ENCODE peak calls at places on chromosomes 6 and 20, in eight cellular contexts. Y is kidney epithelial cell; A is CD4-positive, alpha-beta T cell; H is lower lobe of right lung; K is hepatocyte; O is astrocyte; Q is brain microvascular endothelial cell; R is GM23338. M is an unnamed sample.

GRCh38 chr6:11208267-11208666 is 24.2 kb downstream of the NEDD9 start:
- DNase-seq in Y (no peak), A (no peak), H (no peak), K (no peak), O (no peak), Q (no peak), R (no peak), M (no peak)

GRCh38 chr6:44373051-44373450 is 14.5 kb upstream of the CDC5L start:
- DNase-seq in Y (no peak), A (no peak), H (no peak), K (no peak), O (no peak), Q (no peak), R (no peak), M (no peak)

GRCh38 chr20:36036688-36037087 is 68.3 kb downstream of the CNBD2 start:
- DNase-seq in Y (no peak), A (no peak), H (no peak), K (no peak), O (no peak), Q (no peak), R (no peak), M (no peak)

GRCh38 chr6:141925001-141925400 is 207.7 kb upstream of the GJE1 start:
- DNase-seq in Y (no peak), A (no peak), H (no peak), K (no peak), O (peak), Q (no peak), R (no peak), M (no peak)

GRCh38 chr6:116616757-116617093 is 446 bp downstream of the RSPH4A start:
- DNase-seq in Y (no peak), A (peak), H (no peak), K (peak), O (no peak), Q (no peak), R (peak), M (no peak)

GRCh38 chr6:142851601-142852000 is 93.4 kb downstream of the HIVEP2 start:
- DNase-seq in Y (no peak), A (no peak), H (no peak), K (no peak), O (no peak), Q (no peak), R (no peak), M (no peak)

GRCh38 chr20:36010745-36011326 is 42.4 kb downstream of the CNBD2 start:
- DNase-seq in Y (no peak), A (no peak), H (no peak), K (no peak), O (no peak), Q (no peak), R (no peak), M (no peak)

GRCh38 chr20:57622579-57623381 is 2.6 kb upstream of the ZBP1 start:
- DNase-seq in Y (peak), A (peak), H (peak), K (peak), O (peak), Q (peak), R (peak), M (peak)

GRCh38 chr6:83183082-83183828 is 9.8 kb downstream of the PGM3 start:
- DNase-seq in Y (peak), A (no peak), H (no peak), K (peak), O (peak), Q (peak), R (no peak), M (peak)

GRCh38 chr6:142941018-142941417 is 4.0 kb downstream of the HIVEP2 start:
- DNase-seq in Y (no peak), A (no peak), H (no peak), K (no peak), O (no peak), Q (no peak), R (no peak), M (no peak)

GRCh38 chr20:7490288-7490687 is 450.0 kb downstream of the HAO1 start:
- DNase-seq in Y (no peak), A (no peak), H (no peak), K (no peak), O (peak), Q (no peak), R (no peak), M (no peak)

GRCh38 chr20:45826381-45827019 is 612 bp downstream of the TNNC2 start:
- DNase-seq in Y (no peak), A (no peak), H (no peak), K (no peak), O (no peak), Q (peak), R (no peak), M (no peak)

GRCh38 chr6:143140767-143141166 is 80.1 kb downstream of the AIG1 start:
- DNase-seq in Y (no peak), A (no peak), H (no peak), K (no peak), O (no peak), Q (no peak), R (no peak), M (no peak)

GRCh38 chr6:40536442-40536841 is 50.7 kb downstream of the LRFN2 start:
- DNase-seq in Y (no peak), A (no peak), H (no peak), K (peak), O (no peak), Q (no peak), R (peak), M (no peak)

GRCh38 chr6:71509142-71509541 is 220.5 kb downstream of the OGFRL1 start:
- DNase-seq in Y (no peak), A (no peak), H (no peak), K (no peak), O (no peak), Q (no peak), R (no peak), M (no peak)

GRCh38 chr6:41736800-41737555 is 1.6 kb upstream of the TFEB start:
- DNase-seq in Y (no peak), A (no peak), H (peak), K (no peak), O (no peak), Q (no peak), R (no peak), M (no peak)

GRCh38 chr6:118509009-118509617 is 39.0 kb upstream of the PLN start:
- DNase-seq in Y (no peak), A (no peak), H (no peak), K (peak), O (peak), Q (peak), R (peak), M (no peak)

GRCh38 chr6:30877419-30878262 is 6.7 kb upstream of the DDR1 start:
- DNase-seq in Y (no peak), A (peak), H (peak), K (peak), O (peak), Q (peak), R (peak), M (peak)

GRCh38 chr6:34346175-34347119 is 46.0 kb downstream of the NUDT3 start:
- DNase-seq in Y (no peak), A (no peak), H (no peak), K (no peak), O (no peak), Q (no peak), R (no peak), M (no peak)

GRCh38 chr6:151721141-151721540 is 86.3 kb upstream of the ESR1 start:
- DNase-seq in Y (no peak), A (no peak), H (no peak), K (no peak), O (no peak), Q (no peak), R (no peak), M (no peak)

GRCh38 chr20:61934716-61935530 is 130.8 kb downstream of the TAF4 start:
- DNase-seq in Y (no peak), A (no peak), H (peak), K (no peak), O (peak), Q (no peak), R (no peak), M (no peak)

GRCh38 chr6:166237611-166238010 is 70.0 kb upstream of the TBXT start:
- DNase-seq in Y (no peak), A (no peak), H (no peak), K (no peak), O (peak), Q (no peak), R (no peak), M (no peak)

GRCh38 chr20:3218307-3218988 is 9.2 kb downstream of the ITPA start:
- DNase-seq in Y (no peak), A (peak), H (peak), K (peak), O (no peak), Q (no peak), R (peak), M (no peak)

GRCh38 chr20:49990310-49990720 is 7.5 kb downstream of the SNAI1 start:
- DNase-seq in Y (no peak), A (no peak), H (no peak), K (no peak), O (peak), Q (no peak), R (peak), M (no peak)

GRCh38 chr6:132082421-132082820 is 131.2 kb upstream of the CCN2 start:
- DNase-seq in Y (no peak), A (no peak), H (no peak), K (no peak), O (no peak), Q (no peak), R (no peak), M (no peak)

GRCh38 chr6:84738996-84739865 is 25.2 kb downstream of the TBX18 start:
- DNase-seq in Y (no peak), A (no peak), H (no peak), K (no peak), O (no peak), Q (no peak), R (no peak), M (no peak)

GRCh38 chr6:157845493-157846259 is 22.6 kb downstream of the SNX9 start:
- DNase-seq in Y (no peak), A (no peak), H (no peak), K (no peak), O (peak), Q (no peak), R (no peak), M (no peak)

GRCh38 chr20:45963059-45964011 is 8.7 kb downstream of the ZNF335 start:
- DNase-seq in Y (peak), A (no peak), H (peak), K (peak), O (no peak), Q (peak), R (peak), M (no peak)

GRCh38 chr6:31639449-31639861 is 13.0 kb downstream of the BAG6 start:
- DNase-seq in Y (no peak), A (no peak), H (no peak), K (no peak), O (peak), Q (peak), R (no peak), M (no peak)

GRCh38 chr20:31849306-31849930 is 4.0 kb upstream of the FOXS1 start:
- DNase-seq in Y (no peak), A (no peak), H (no peak), K (no peak), O (no peak), Q (no peak), R (peak), M (no peak)

GRCh38 chr6:41634657-41635056 is 3.6 kb upstream of the MDFI start:
- DNase-seq in Y (no peak), A (no peak), H (peak), K (peak), O (peak), Q (no peak), R (peak), M (no peak)

GRCh38 chr6:11294263-11294662 is 61.8 kb upstream of the NEDD9 start:
- DNase-seq in Y (no peak), A (no peak), H (no peak), K (no peak), O (no peak), Q (no peak), R (no peak), M (no peak)

GRCh38 chr20:52496191-52496590 is 304.6 kb upstream of the ZFP64 start:
- DNase-seq in Y (no peak), A (no peak), H (no peak), K (no peak), O (no peak), Q (no peak), R (no peak), M (no peak)

GRCh38 chr20:52494244-52494643 is 302.7 kb upstream of the ZFP64 start:
- DNase-seq in Y (peak), A (peak), H (no peak), K (peak), O (peak), Q (peak), R (no peak), M (peak)

GRCh38 chr20:52493177-52493711 is 301.7 kb upstream of the ZFP64 start:
- DNase-seq in Y (peak), A (no peak), H (no peak), K (peak), O (peak), Q (no peak), R (no peak), M (peak)

DNA sequence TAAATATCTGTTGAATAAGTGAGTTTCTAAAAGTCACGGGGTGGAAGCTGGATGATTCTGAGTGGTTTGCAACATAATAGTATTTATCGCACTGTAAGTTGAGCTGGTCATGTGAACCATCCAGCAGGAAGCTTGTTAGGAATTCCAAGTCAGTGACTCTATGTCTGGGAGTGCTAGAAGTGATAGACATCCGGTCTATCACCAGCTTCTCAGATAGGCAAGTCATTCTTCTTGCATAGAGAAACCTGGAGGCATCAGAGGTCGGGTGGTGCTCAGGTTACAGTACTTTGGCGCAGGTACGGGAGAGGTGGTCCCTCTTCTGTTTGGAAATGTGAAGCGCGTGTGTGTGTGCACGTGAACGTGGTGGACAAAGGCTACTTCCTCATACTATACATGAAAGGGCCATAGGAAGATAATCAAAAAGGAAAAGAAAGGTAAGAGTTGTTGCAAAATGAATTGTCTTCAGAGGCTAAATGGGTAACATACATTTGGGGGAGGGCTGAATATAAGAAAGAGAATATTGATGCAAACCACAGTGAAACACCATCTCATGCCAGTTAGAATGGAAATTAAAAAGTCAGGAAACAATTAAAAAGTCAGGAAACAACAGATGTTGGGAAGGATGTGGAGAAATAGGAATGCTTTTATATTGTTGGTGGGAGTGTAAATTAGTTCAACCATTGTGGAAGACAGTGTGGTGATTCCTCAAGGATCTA is 299.3 kb upstream of the ZFP64 start:
- DNase-seq in Y (peak), A (no peak), H (no peak), K (peak), O (peak), Q (peak), R (no peak), M (no peak)
- TF ChIP-seq CTCF in Y (no peak), A (no peak), H (no peak), K (no peak), O (no peak), Q (no peak), R (no peak), M (no peak)

DNA sequence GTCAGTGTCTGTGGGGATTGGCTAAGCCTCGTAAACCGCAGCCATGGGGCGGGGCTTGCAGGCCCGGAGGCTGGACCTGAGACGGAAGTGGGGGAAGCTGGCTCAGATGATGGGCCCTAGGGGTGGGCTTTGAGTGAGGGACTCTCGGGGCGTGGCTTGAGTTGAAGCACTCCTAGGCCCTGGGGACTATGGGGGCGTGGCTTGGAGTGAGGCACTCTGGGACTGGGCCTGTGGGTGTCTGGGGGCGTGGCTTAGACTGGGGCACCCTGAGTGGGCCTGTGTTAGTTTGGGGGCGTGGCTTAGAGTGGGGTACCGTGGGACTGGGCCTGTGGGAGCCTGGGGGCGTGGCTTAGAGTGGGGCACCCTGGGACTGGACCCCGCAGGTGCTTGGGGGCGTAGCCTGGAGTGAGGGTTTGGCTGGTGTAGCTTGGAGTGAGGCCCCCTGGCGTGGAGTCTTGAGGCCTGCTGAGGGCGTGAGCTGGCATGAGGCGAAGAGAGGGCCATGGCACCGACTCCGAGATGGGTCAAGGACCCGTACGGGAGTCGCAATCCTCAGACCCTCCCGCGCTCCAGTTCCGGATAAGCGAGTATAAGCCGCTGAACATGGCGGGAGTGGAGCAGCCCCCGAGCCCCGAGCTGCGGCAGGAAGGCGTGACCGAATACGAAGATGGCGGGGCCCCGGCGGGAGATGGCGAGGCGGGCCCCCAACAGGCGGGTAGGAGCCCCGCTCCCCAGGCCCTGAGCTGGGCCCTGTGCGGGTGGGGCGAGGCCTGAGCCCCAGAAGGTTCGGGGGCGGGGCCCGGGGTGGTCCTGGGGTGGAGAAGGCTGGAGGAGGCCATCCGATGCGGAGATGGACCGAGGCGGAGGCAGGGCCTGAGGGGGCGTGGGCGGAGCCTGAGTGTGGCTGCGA is 6.8 kb downstream of the L3MBTL1 start:
- DNase-seq in Y (peak), A (peak), H (peak), K (peak), O (peak), Q (peak), R (peak), M (peak)
- TF ChIP-seq CTCF in Y (peak), A (no peak), H (peak), K (peak), O (no peak), Q (peak), R (peak), M (no peak)

GRCh38 chr6:38570750-38571149 is 69.0 kb downstream of the BTBD9 start:
- DNase-seq in Y (no peak), A (no peak), H (no peak), K (peak), O (no peak), Q (no peak), R (peak), M (no peak)
- TF ChIP-seq CTCF in Y (peak), A (peak), H (peak), K (peak), O (peak), Q (peak), R (peak), M (peak)

GRCh38 chr6:7143161-7143974 is 35.6 kb downstream of the RREB1 start:
- DNase-seq in Y (no peak), A (no peak), H (no peak), K (peak), O (no peak), Q (no peak), R (no peak), M (no peak)
- TF ChIP-seq CTCF in Y (peak), A (no peak), H (no peak), K (peak), O (peak), Q (peak), R (no peak), M (no peak)

GRCh38 chr6:28988536-28989415 is 16.3 kb downstream of the ZNF311 start:
- DNase-seq in Y (no peak), A (peak), H (peak), K (peak), O (peak), Q (peak), R (peak), M (no peak)
- TF ChIP-seq CTCF in Y (peak), A (peak), H (peak), K (peak), O (peak), Q (peak), R (peak), M (no peak)

GRCh38 chr20:33353013-33353402 is 48.3 kb downstream of the CDK5RAP1 start:
- DNase-seq in Y (no peak), A (no peak), H (no peak), K (no peak), O (no peak), Q (no peak), R (no peak), M (no peak)
- TF ChIP-seq CTCF in Y (no peak), A (no peak), H (no peak), K (no peak), O (no peak), Q (no peak), R (no peak), M (no peak)

M was measured in right atrium auricular region.